ENCODE peak calls at places on chromosomes 13 and 19, in nine cellular contexts. One of them, this sample, is unnamed. For H3K4me1, the result is how much of the 10 kb centered on the place peaks cover.

GRCh38 chr13:108527849-108528248 is 101.6 kb upstream of the MYO16 start:
- DNase-seq in PC-9: no peak
- DNase-seq in lung: no peak
- DNase-seq in heart left ventricle: no peak
- DNase-seq in stomach: no peak
- DNase-seq in body of pancreas: no peak
- DNase-seq in hepatocyte: no peak
- DNase-seq in PC-3: no peak
- DNase-seq in thoracic aorta: no peak
- DNase-seq in this sample: no peak

GRCh38 chr13:60343978-60344377 is 53.0 kb upstream of the TDRD3 start:
- DNase-seq in PC-9: no peak
- DNase-seq in lung: no peak
- DNase-seq in heart left ventricle: no peak
- DNase-seq in stomach: no peak
- DNase-seq in body of pancreas: no peak
- DNase-seq in hepatocyte: no peak
- DNase-seq in PC-3: no peak
- DNase-seq in thoracic aorta: no peak
- DNase-seq in this sample: no peak

GRCh38 chr19:23304238-23304637 is 54.0 kb upstream of the ZNF724 start:
- DNase-seq in PC-9: no peak
- DNase-seq in lung: no peak
- DNase-seq in heart left ventricle: no peak
- DNase-seq in stomach: no peak
- DNase-seq in body of pancreas: no peak
- DNase-seq in hepatocyte: no peak
- DNase-seq in PC-3: no peak
- DNase-seq in thoracic aorta: no peak
- DNase-seq in this sample: no peak

GRCh38 chr19:29672933-29673336 is 7.7 kb downstream of the PLEKHF1 start:
- DNase-seq in PC-9: no peak
- DNase-seq in lung: no peak
- DNase-seq in heart left ventricle: peak
- DNase-seq in stomach: peak
- DNase-seq in body of pancreas: peak
- DNase-seq in hepatocyte: no peak
- DNase-seq in PC-3: no peak
- DNase-seq in thoracic aorta: no peak
- DNase-seq in this sample: peak

GRCh38 chr13:35046587-35046986 is 104.5 kb downstream of the NBEA start:
- DNase-seq in PC-9: no peak
- DNase-seq in lung: no peak
- DNase-seq in heart left ventricle: no peak
- DNase-seq in stomach: no peak
- DNase-seq in body of pancreas: no peak
- DNase-seq in hepatocyte: no peak
- DNase-seq in PC-3: no peak
- DNase-seq in thoracic aorta: no peak
- DNase-seq in this sample: no peak

GRCh38 chr13:33111414-33112110 is 95.3 kb downstream of the KL start:
- DNase-seq in PC-9: no peak
- DNase-seq in lung: no peak
- DNase-seq in heart left ventricle: no peak
- DNase-seq in stomach: no peak
- DNase-seq in body of pancreas: no peak
- DNase-seq in hepatocyte: no peak
- DNase-seq in PC-3: no peak
- DNase-seq in thoracic aorta: no peak
- DNase-seq in this sample: no peak

GRCh38 chr13:109036091-109036490 is 406.7 kb downstream of the MYO16 start:
- DNase-seq in PC-9: no peak
- DNase-seq in lung: no peak
- DNase-seq in heart left ventricle: no peak
- DNase-seq in stomach: no peak
- DNase-seq in body of pancreas: no peak
- DNase-seq in hepatocyte: no peak
- DNase-seq in PC-3: no peak
- DNase-seq in thoracic aorta: no peak
- DNase-seq in this sample: no peak

GRCh38 chr13:113052206-113052605 is 53.4 kb upstream of the F7 start:
- DNase-seq in PC-9: no peak
- DNase-seq in lung: no peak
- DNase-seq in heart left ventricle: peak
- DNase-seq in stomach: no peak
- DNase-seq in body of pancreas: no peak
- DNase-seq in hepatocyte: no peak
- DNase-seq in PC-3: no peak
- DNase-seq in thoracic aorta: no peak
- DNase-seq in this sample: peak

GRCh38 chr13:43959291-43959690 is 79.6 kb downstream of the LACC1 start:
- DNase-seq in PC-9: peak
- DNase-seq in lung: no peak
- DNase-seq in heart left ventricle: no peak
- DNase-seq in stomach: no peak
- DNase-seq in body of pancreas: no peak
- DNase-seq in hepatocyte: no peak
- DNase-seq in PC-3: no peak
- DNase-seq in thoracic aorta: no peak
- DNase-seq in this sample: no peak

GRCh38 chr13:47480121-47480520 is 521.0 kb downstream of the SUCLA2 start:
- DNase-seq in PC-9: no peak
- DNase-seq in lung: no peak
- DNase-seq in heart left ventricle: no peak
- DNase-seq in stomach: no peak
- DNase-seq in body of pancreas: no peak
- DNase-seq in hepatocyte: no peak
- DNase-seq in PC-3: peak
- DNase-seq in thoracic aorta: no peak
- DNase-seq in this sample: no peak

GRCh38 chr19:3034845-3035541 is 5.9 kb upstream of the TLE2 start:
- DNase-seq in PC-9: no peak
- DNase-seq in lung: peak
- DNase-seq in heart left ventricle: no peak
- DNase-seq in stomach: peak
- DNase-seq in body of pancreas: peak
- DNase-seq in hepatocyte: peak
- DNase-seq in PC-3: no peak
- DNase-seq in thoracic aorta: no peak
- DNase-seq in this sample: peak

GRCh38 chr19:50199254-50199545 is 4.2 kb upstream of the MYH14 start:
- DNase-seq in PC-9: no peak
- DNase-seq in lung: no peak
- DNase-seq in heart left ventricle: peak
- DNase-seq in stomach: peak
- DNase-seq in body of pancreas: peak
- DNase-seq in hepatocyte: no peak
- DNase-seq in PC-3: no peak
- DNase-seq in thoracic aorta: no peak
- DNase-seq in this sample: no peak

GRCh38 chr13:95698047-95698749 is 21.3 kb downstream of the DNAJC3 start:
- DNase-seq in PC-9: no peak
- DNase-seq in lung: no peak
- DNase-seq in heart left ventricle: peak
- DNase-seq in stomach: no peak
- DNase-seq in body of pancreas: no peak
- DNase-seq in hepatocyte: peak
- DNase-seq in PC-3: peak
- DNase-seq in thoracic aorta: no peak
- DNase-seq in this sample: no peak

GRCh38 chr13:114166381-114167131 is 12.5 kb upstream of the CFAP97D2 start:
- DNase-seq in PC-9: no peak
- DNase-seq in lung: no peak
- DNase-seq in heart left ventricle: peak
- DNase-seq in stomach: no peak
- DNase-seq in body of pancreas: no peak
- DNase-seq in hepatocyte: no peak
- DNase-seq in PC-3: no peak
- DNase-seq in thoracic aorta: no peak
- DNase-seq in this sample: peak

GRCh38 chr19:5968431-5969373 is 9.2 kb downstream of the RANBP3 start:
- DNase-seq in PC-9: no peak
- DNase-seq in lung: no peak
- DNase-seq in heart left ventricle: no peak
- DNase-seq in stomach: no peak
- DNase-seq in body of pancreas: peak
- DNase-seq in hepatocyte: no peak
- DNase-seq in PC-3: no peak
- DNase-seq in thoracic aorta: no peak
- DNase-seq in this sample: no peak

GRCh38 chr19:5804516-5805464 is at the start of gene NRTN:
- DNase-seq in PC-9: no peak
- DNase-seq in lung: no peak
- DNase-seq in heart left ventricle: no peak
- DNase-seq in stomach: peak
- DNase-seq in body of pancreas: peak
- DNase-seq in hepatocyte: peak
- DNase-seq in PC-3: peak
- DNase-seq in thoracic aorta: no peak
- DNase-seq in this sample: peak

GRCh38 chr13:73954808-73955207 is 179.4 kb downstream of the KLF12 start:
- DNase-seq in PC-9: no peak
- DNase-seq in lung: no peak
- DNase-seq in heart left ventricle: no peak
- DNase-seq in stomach: no peak
- DNase-seq in body of pancreas: no peak
- DNase-seq in hepatocyte: no peak
- DNase-seq in PC-3: no peak
- DNase-seq in thoracic aorta: no peak
- DNase-seq in this sample: no peak

GRCh38 chr13:73956101-73956500 is 178.1 kb downstream of the KLF12 start:
- DNase-seq in PC-9: no peak
- DNase-seq in lung: no peak
- DNase-seq in heart left ventricle: no peak
- DNase-seq in stomach: no peak
- DNase-seq in body of pancreas: no peak
- DNase-seq in hepatocyte: no peak
- DNase-seq in PC-3: no peak
- DNase-seq in thoracic aorta: no peak
- DNase-seq in this sample: no peak

GRCh38 chr13:73948848-73949529 is 185.2 kb downstream of the KLF12 start:
- DNase-seq in PC-9: no peak
- DNase-seq in lung: no peak
- DNase-seq in heart left ventricle: no peak
- DNase-seq in stomach: no peak
- DNase-seq in body of pancreas: no peak
- DNase-seq in hepatocyte: no peak
- DNase-seq in PC-3: no peak
- DNase-seq in thoracic aorta: no peak
- DNase-seq in this sample: no peak

GRCh38 chr13:73956795-73957408 is 177.3 kb downstream of the KLF12 start:
- DNase-seq in PC-9: no peak
- DNase-seq in lung: no peak
- DNase-seq in heart left ventricle: no peak
- DNase-seq in stomach: no peak
- DNase-seq in body of pancreas: no peak
- DNase-seq in hepatocyte: no peak
- DNase-seq in PC-3: no peak
- DNase-seq in thoracic aorta: no peak
- DNase-seq in this sample: no peak

GRCh38 chr13:73952683-73953082 is 181.5 kb downstream of the KLF12 start:
- DNase-seq in PC-9: no peak
- DNase-seq in lung: no peak
- DNase-seq in heart left ventricle: no peak
- DNase-seq in stomach: no peak
- DNase-seq in body of pancreas: no peak
- DNase-seq in hepatocyte: no peak
- DNase-seq in PC-3: no peak
- DNase-seq in thoracic aorta: no peak
- DNase-seq in this sample: no peak
- H3K4me1 ChIP-seq in PC-9: under half
- H3K4me1 ChIP-seq in lung: under half
- H3K4me1 ChIP-seq in heart left ventricle: under half
- H3K4me1 ChIP-seq in stomach: under half
- H3K4me1 ChIP-seq in body of pancreas: under half
- H3K4me1 ChIP-seq in hepatocyte: under half
- H3K4me1 ChIP-seq in PC-3: under half
- H3K4me1 ChIP-seq in thoracic aorta: under half
- H3K4me1 ChIP-seq in this sample: under half

GRCh38 chr13:99200433-99201167 is at the start of gene UBAC2:
- DNase-seq in PC-9: peak
- DNase-seq in lung: peak
- DNase-seq in heart left ventricle: peak
- DNase-seq in stomach: peak
- DNase-seq in body of pancreas: peak
- DNase-seq in hepatocyte: peak
- DNase-seq in PC-3: peak
- DNase-seq in thoracic aorta: peak
- DNase-seq in this sample: peak
- TF ChIP-seq CTCF in PC-9: no peak
- TF ChIP-seq CTCF in lung: no peak
- TF ChIP-seq CTCF in heart left ventricle: no peak
- TF ChIP-seq CTCF in stomach: no peak
- TF ChIP-seq CTCF in body of pancreas: peak
- TF ChIP-seq CTCF in hepatocyte: no peak
- TF ChIP-seq CTCF in PC-3: no peak
- TF ChIP-seq CTCF in thoracic aorta: no peak
- TF ChIP-seq CTCF in this sample: no peak

DNA sequence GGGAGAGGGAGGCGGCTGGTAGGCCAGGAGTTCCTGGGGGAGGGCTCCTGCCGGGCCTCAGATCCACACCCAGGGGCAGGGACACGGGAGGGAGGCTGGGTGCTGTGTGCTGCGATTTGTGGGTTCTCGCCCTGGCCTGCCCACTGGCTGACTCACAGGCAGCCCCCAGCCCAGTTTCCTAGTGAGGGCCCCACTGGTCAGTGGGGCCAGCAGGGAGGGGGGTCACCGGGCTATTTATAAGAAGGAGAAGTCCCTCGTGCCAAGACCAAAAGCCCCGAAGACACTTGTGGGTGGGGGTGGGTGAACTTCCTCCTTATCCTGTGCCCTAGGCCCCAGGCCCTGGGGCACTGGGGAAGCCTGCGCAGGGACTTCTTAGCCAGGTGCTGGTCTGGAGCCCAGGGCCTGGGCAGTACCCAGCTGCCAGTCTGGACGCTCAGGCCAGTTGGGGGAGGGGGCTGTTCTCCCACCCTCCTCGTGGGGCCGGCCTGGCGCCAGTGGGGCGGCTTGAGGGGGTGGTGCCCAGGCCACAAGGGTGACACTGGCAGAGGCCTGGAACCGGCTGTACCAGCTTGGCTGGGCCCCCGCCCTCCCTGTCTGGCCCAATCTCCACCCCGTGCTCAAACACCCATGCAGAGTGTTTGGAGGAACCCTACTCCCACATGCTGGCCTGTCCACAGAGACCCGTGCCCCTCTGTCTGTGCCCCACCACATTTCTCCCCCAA is 5.0 kb upstream of the JUNB start:
- DNase-seq in PC-9: peak
- DNase-seq in lung: peak
- DNase-seq in heart left ventricle: peak
- DNase-seq in stomach: peak
- DNase-seq in body of pancreas: peak
- DNase-seq in hepatocyte: no peak
- DNase-seq in PC-3: peak
- DNase-seq in thoracic aorta: no peak
- DNase-seq in this sample: peak
- H3K4me1 ChIP-seq in PC-9: half or more
- H3K4me1 ChIP-seq in lung: under half
- H3K4me1 ChIP-seq in heart left ventricle: under half
- H3K4me1 ChIP-seq in stomach: half or more
- H3K4me1 ChIP-seq in body of pancreas: half or more
- H3K4me1 ChIP-seq in hepatocyte: half or more
- H3K4me1 ChIP-seq in PC-3: half or more
- H3K4me1 ChIP-seq in thoracic aorta: half or more
- H3K4me1 ChIP-seq in this sample: half or more

GRCh38 chr13:69935043-69935442 is 172.6 kb upstream of the ATXN8OS start:
- DNase-seq in PC-9: peak
- DNase-seq in lung: no peak
- DNase-seq in heart left ventricle: no peak
- DNase-seq in stomach: no peak
- DNase-seq in body of pancreas: no peak
- DNase-seq in hepatocyte: no peak
- DNase-seq in PC-3: peak
- DNase-seq in thoracic aorta: no peak
- DNase-seq in this sample: no peak
- TF ChIP-seq CTCF in PC-9: peak
- TF ChIP-seq CTCF in lung: no peak
- TF ChIP-seq CTCF in heart left ventricle: no peak
- TF ChIP-seq CTCF in stomach: no peak
- TF ChIP-seq CTCF in body of pancreas: no peak
- TF ChIP-seq CTCF in hepatocyte: no peak
- TF ChIP-seq CTCF in PC-3: peak
- TF ChIP-seq CTCF in thoracic aorta: no peak
- TF ChIP-seq CTCF in this sample: no peak

This sample was measured in mucosa of descending colon.